ENCODE peak calls at places on chromosomes 4 and X, in ten cellular contexts. I, T, F, B, C, E, H, K, Q and P are unnamed samples.

GRCh38 chr4:66606908-66607307 is 936.6 kb upstream of the EPHA5 start:
- DNase-seq in F (no peak), C (no peak), I (no peak), T (no peak), Q (no peak), E (no peak), B (no peak), K (no peak), H (no peak), P (no peak)

GRCh38 chrX:78945186-78945912 is at the start of gene P2RY10:
- DNase-seq in B (peak), K (no peak), T (no peak), H (no peak), C (no peak), Q (no peak), F (no peak), E (peak), I (no peak), P (no peak)

GRCh38 chr4:87975466-87975865 is at the start of gene SPP1:
- DNase-seq in C (no peak), K (no peak), T (no peak), I (no peak), F (no peak), Q (no peak), B (no peak), E (no peak), H (no peak), P (no peak)

GRCh38 chrX:39848900-39849299 is 248.9 kb downstream of the BCOR start:
- DNase-seq in E (no peak), T (no peak), K (no peak), Q (no peak), H (no peak), B (no peak), I (no peak), F (no peak), C (no peak), P (no peak)

GRCh38 chrX:111095974-111096870 is at the start of gene PAK3:
- DNase-seq in H (no peak), T (no peak), I (peak), C (no peak), K (peak), E (peak), F (no peak), B (no peak), Q (peak), P (no peak)

GRCh38 chr4:69760455-69760854 is at the start of gene SULT1B1:
- DNase-seq in I (no peak), Q (no peak), H (no peak), C (no peak), B (no peak), F (no peak), T (no peak), K (peak), E (peak), P (no peak)

GRCh38 chr4:10115657-10116624 is 658 bp downstream of the WDR1 start:
- DNase-seq in E (peak), I (peak), F (peak), H (peak), T (peak), K (peak), C (peak), B (peak), Q (peak), P (peak)

GRCh38 chr4:108166441-108167315 is 2.1 kb downstream of the LEF1 start:
- DNase-seq in B (no peak), H (peak), I (no peak), E (peak), Q (no peak), K (peak), C (peak), F (no peak), T (no peak), P (no peak)

GRCh38 chr4:138209094-138209493 is 33.1 kb downstream of the SLC7A11 start:
- DNase-seq in K (no peak), H (no peak), E (no peak), T (no peak), Q (no peak), B (no peak), C (no peak), I (no peak), F (no peak), P (no peak)

GRCh38 chrX:145502670-145503069 is 255.4 kb downstream of the SPANXN1 start:
- DNase-seq in F (no peak), T (no peak), Q (no peak), E (no peak), C (no peak), H (no peak), I (no peak), K (no peak), B (no peak), P (no peak)

GRCh38 chr4:24978291-24979072 is 52.3 kb downstream of the LGI2 start:
- DNase-seq in E (no peak), K (no peak), I (no peak), F (no peak), C (no peak), Q (no peak), B (no peak), T (no peak), H (no peak), P (no peak)

GRCh38 chr4:155413451-155413850 is 36.7 kb upstream of the MAP9 start:
- DNase-seq in I (no peak), Q (no peak), H (no peak), E (no peak), T (no peak), K (no peak), B (no peak), F (no peak), C (no peak), P (no peak)

GRCh38 chrX:43735957-43736356 is 79.9 kb downstream of the MAOA start:
- DNase-seq in E (no peak), K (no peak), B (no peak), C (no peak), I (no peak), H (no peak), T (no peak), F (no peak), Q (no peak), P (no peak)

GRCh38 chr4:88489100-88489761 is 32.3 kb downstream of the HERC5 start:
- DNase-seq in I (no peak), B (no peak), Q (no peak), T (no peak), E (no peak), H (no peak), C (no peak), F (no peak), K (no peak), P (no peak)

GRCh38 chrX:6129195-6129594 is 99.5 kb downstream of the NLGN4X start:
- DNase-seq in T (no peak), C (no peak), I (no peak), H (no peak), B (no peak), Q (no peak), F (no peak), E (no peak), K (no peak), P (no peak)

GRCh38 chr4:104491396-104491821 is 3.3 kb downstream of the CXXC4 start:
- DNase-seq in I (no peak), E (peak), K (peak), T (no peak), B (no peak), C (peak), H (peak), F (no peak), Q (peak), P (no peak)

GRCh38 chr4:48909697-48910096 is 3.1 kb upstream of the OCIAD2 start:
- DNase-seq in I (no peak), E (peak), B (no peak), F (no peak), Q (no peak), K (peak), T (peak), H (no peak), C (no peak), P (no peak)

GRCh38 chr4:101685126-101685525 is 105.4 kb upstream of the BANK1 start:
- DNase-seq in Q (no peak), T (no peak), F (no peak), K (no peak), B (no peak), C (no peak), E (no peak), H (no peak), I (no peak), P (no peak)

GRCh38 chrX:40090050-40090804 is 7.5 kb downstream of the BCOR start:
- DNase-seq in F (no peak), H (peak), E (peak), T (no peak), I (no peak), K (peak), B (no peak), Q (no peak), C (peak), P (no peak)

GRCh38 chr4:139530833-139531427 is 25.1 kb downstream of the SETD7 start:
- DNase-seq in Q (no peak), H (peak), T (peak), E (peak), I (no peak), B (no peak), F (peak), K (peak), C (no peak), P (peak)

GRCh38 chrX:118560380-118560932 is 64.8 kb downstream of the DOCK11 start:
- DNase-seq in H (no peak), C (no peak), I (no peak), B (no peak), K (no peak), F (no peak), Q (no peak), E (no peak), T (no peak), P (no peak)

GRCh38 chr4:111854494-111855087 is 290.7 kb upstream of the FAM241A start:
- DNase-seq in H (peak), Q (no peak), K (no peak), F (no peak), B (no peak), I (no peak), E (peak), C (peak), T (peak), P (no peak)

GRCh38 chrX:154738013-154738738 is 12.7 kb downstream of the GAB3 start:
- DNase-seq in K (no peak), C (no peak), T (no peak), E (peak), B (no peak), Q (no peak), F (no peak), I (no peak), H (no peak), P (no peak)

GRCh38 chr4:99011910-99012309 is 16.4 kb downstream of the METAP1 start:
- DNase-seq in C (no peak), K (no peak), I (no peak), B (no peak), E (no peak), H (no peak), F (no peak), T (no peak), Q (no peak), P (no peak)

GRCh38 chr4:38315296-38315695 is 348.7 kb upstream of the KLF3 start:
- DNase-seq in T (no peak), F (no peak), K (no peak), H (no peak), I (no peak), Q (no peak), C (no peak), B (no peak), E (no peak), P (no peak)

GRCh38 chr4:26815686-26816085 is 45.0 kb upstream of the STIM2 start:
- DNase-seq in F (no peak), B (no peak), E (no peak), H (no peak), I (no peak), Q (no peak), C (no peak), K (no peak), T (no peak), P (no peak)

GRCh38 chr4:6546681-6547447 is 28.1 kb upstream of the MAN2B2 start:
- DNase-seq in T (peak), K (peak), I (no peak), B (no peak), C (peak), F (peak), Q (no peak), E (peak), H (peak), P (peak)

GRCh38 chr4:139951051-139951450 is 202.9 kb downstream of the MAML3 start:
- DNase-seq in T (no peak), Q (no peak), C (no peak), I (peak), E (no peak), H (no peak), K (no peak), B (no peak), F (no peak), P (no peak)

DNA sequence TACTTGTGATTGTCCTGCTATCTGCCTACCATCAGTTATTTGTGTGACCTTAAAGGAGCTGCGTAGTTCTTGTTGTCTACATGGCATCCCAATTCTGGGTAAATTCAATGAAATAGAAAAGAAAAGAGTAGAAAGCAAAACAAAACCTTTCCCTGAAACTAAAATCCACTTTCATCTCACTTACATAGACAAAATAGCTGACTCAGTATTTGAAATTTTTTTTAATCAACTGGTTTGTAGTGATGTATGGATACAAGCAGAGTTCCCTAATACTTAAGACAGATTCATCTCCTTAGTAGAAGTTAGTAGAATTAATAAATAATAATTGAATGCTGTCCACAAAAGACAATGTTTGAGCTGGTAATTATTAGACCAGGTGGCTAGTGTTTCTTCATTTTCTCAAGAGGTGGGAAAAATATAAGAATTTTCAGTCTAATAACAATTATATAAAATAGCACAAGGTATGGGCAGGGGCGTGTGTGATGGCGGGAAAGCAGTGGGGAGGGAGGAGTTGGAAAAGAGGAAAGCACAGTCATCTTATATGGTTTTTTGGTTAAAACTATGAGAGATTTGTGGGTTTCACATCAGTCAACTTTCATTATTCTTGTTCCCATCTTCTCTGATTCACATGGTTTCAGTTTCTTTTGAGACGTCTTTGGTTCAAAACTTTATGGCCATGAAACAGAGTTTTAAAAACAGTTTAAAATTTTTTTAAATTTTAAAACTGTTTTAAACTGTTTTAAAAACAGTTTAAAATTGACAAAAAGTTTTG is 275.2 kb downstream of the SPRY1 start:
- DNase-seq in C (no peak), B (peak), I (no peak), K (no peak), E (no peak), F (peak), T (no peak), Q (no peak), H (no peak), P (no peak)
- TF ChIP-seq POLR2A in C (no peak), B (no peak), I (no peak), K (no peak), E (no peak), F (no peak), T (no peak), Q (no peak), H (no peak), P (no peak)

GRCh38 chrX:21440911-21441310 is 66.7 kb downstream of the CNKSR2 start:
- DNase-seq in H (no peak), I (no peak), K (no peak), B (no peak), Q (no peak), T (no peak), F (no peak), E (no peak), C (no peak), P (no peak)

GRCh38 chrX:21438792-21439191 is 64.6 kb downstream of the CNKSR2 start:
- DNase-seq in E (no peak), K (no peak), H (no peak), B (peak), I (no peak), Q (no peak), F (no peak), C (no peak), T (no peak), P (no peak)
- TF ChIP-seq POLR2AphosphoS5 in E (no peak), K (no peak), H (no peak), B (no peak), I (no peak), Q (no peak), F (no peak), C (no peak), T (no peak), P (no peak)

GRCh38 chrX:1261285-1261684 is 7.3 kb upstream of the CSF2RA start:
- DNase-seq in H (no peak), Q (no peak), E (no peak), I (no peak), C (no peak), K (no peak), B (no peak), F (no peak), T (no peak), P (no peak)
- TF ChIP-seq POLR2A in H (no peak), Q (no peak), E (no peak), I (no peak), C (no peak), K (no peak), B (no peak), F (no peak), T (no peak), P (no peak)

GRCh38 chrX:134171661-134172587 is 65.1 kb upstream of the CCDC160 start:
- DNase-seq in C (peak), B (no peak), F (no peak), I (no peak), K (peak), T (no peak), Q (no peak), E (no peak), H (no peak), P (no peak)

GRCh38 chrX:134174859-134175258 is 62.1 kb upstream of the CCDC160 start:
- DNase-seq in E (no peak), T (no peak), B (no peak), C (no peak), F (no peak), Q (no peak), H (no peak), I (no peak), K (no peak), P (no peak)

GRCh38 chrX:134172588-134173259 is 64.3 kb upstream of the CCDC160 start:
- DNase-seq in I (no peak), H (no peak), Q (no peak), C (peak), F (no peak), K (peak), B (no peak), E (peak), T (no peak), P (no peak)

GRCh38 chrX:134174273-134174660 is 62.7 kb upstream of the CCDC160 start:
- DNase-seq in K (no peak), B (no peak), H (no peak), I (no peak), C (no peak), Q (no peak), T (no peak), E (no peak), F (no peak), P (no peak)

GRCh38 chrX:134173541-134174272 is 63.3 kb upstream of the CCDC160 start:
- DNase-seq in E (no peak), Q (no peak), B (no peak), C (no peak), F (no peak), K (no peak), H (no peak), T (no peak), I (no peak), P (no peak)
- TF ChIP-seq POLR2AphosphoS5 in E (no peak), Q (no peak), B (no peak), C (no peak), F (no peak), K (no peak), H (no peak), T (no peak), I (no peak), P (no peak)

DNA sequence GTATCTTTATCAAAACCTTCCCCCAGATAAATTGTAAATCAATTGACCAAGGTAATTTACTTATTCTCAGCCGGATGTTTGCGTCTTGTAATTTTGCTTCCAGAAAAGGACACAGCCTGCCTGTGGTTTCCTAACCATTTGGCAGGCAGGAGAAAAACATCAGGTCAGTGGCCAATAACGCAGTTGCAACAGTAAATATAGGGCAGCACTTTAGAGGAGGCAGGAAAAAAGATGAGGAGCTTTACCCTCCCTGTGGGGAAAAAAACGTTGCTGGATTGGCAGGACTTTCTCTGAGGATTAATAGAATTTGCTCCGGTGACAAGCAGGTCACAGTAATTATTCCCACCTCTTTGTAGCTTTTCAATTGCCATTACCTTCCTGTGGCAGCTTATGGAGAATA is 2618.1 kb downstream of the ARAP2 start:
- DNase-seq in Q (no peak), I (no peak), T (no peak), F (no peak), H (no peak), K (no peak), C (no peak), E (no peak), B (no peak), P (no peak)
- TF ChIP-seq POLR2A in Q (no peak), I (no peak), T (no peak), F (no peak), H (no peak), K (no peak), C (no peak), E (no peak), B (no peak), P (no peak)

GRCh38 chr4:55435136-55435535 is 39.4 kb downstream of the TMEM165 start:
- DNase-seq in E (no peak), H (no peak), I (no peak), B (peak), Q (no peak), F (no peak), K (no peak), C (no peak), T (no peak), P (no peak)
- TF ChIP-seq POLR2AphosphoS5 in E (no peak), H (no peak), I (no peak), B (no peak), Q (no peak), F (no peak), K (no peak), C (no peak), T (no peak), P (no peak)

GRCh38 chr4:34182346-34182745 is 2062.0 kb downstream of the ARAP2 start:
- DNase-seq in B (no peak), E (no peak), Q (no peak), T (no peak), F (no peak), I (no peak), K (no peak), H (no peak), C (no peak), P (no peak)

GRCh38 chr4:34178476-34178875 is 2065.8 kb downstream of the ARAP2 start:
- DNase-seq in F (no peak), K (no peak), Q (no peak), T (no peak), C (no peak), H (no peak), B (no peak), I (no peak), E (no peak), P (no peak)

GRCh38 chr4:34183916-34184315 is 2060.4 kb downstream of the ARAP2 start:
- DNase-seq in H (no peak), E (no peak), K (no peak), F (no peak), B (no peak), T (no peak), C (no peak), I (no peak), Q (no peak), P (no peak)

GRCh38 chr4:34181891-34182290 is 2062.4 kb downstream of the ARAP2 start:
- DNase-seq in H (no peak), T (peak), C (no peak), K (no peak), F (no peak), Q (no peak), E (no peak), I (no peak), B (no peak), P (no peak)

DNA sequence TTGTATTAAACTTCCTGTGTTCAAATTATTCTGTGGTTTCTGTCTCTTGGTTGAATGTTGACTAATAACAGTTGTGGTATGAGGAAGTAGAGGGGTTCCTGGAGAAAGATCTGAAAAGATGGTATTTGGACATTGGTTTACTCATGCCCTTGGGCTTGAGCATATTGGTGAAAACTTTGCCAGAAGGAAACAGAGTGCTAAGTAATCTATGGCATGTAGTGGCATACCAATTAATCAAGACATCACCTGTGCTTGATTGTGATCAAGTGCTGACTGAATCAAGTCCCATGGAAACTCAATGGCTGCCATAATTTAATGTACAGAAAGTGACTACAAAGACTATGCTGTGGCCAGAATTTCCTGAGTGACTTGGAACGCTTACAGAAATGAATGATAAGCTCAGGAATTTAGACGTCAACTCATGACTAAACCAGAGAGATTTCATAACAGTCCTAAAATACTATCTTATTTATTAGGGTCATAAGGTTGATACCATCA is 2063.0 kb downstream of the ARAP2 start:
- DNase-seq in E (no peak), T (peak), Q (no peak), C (no peak), K (no peak), I (no peak), H (no peak), F (no peak), B (no peak), P (no peak)
- TF ChIP-seq POLR2A in E (no peak), T (no peak), Q (no peak), C (no peak), K (no peak), I (no peak), H (no peak), F (no peak), B (no peak), P (no peak)

GRCh38 chr4:154014401-154015105 is 225.7 kb upstream of the SFRP2 start:
- DNase-seq in B (no peak), T (no peak), K (no peak), H (no peak), E (no peak), F (no peak), C (no peak), I (no peak), Q (no peak), P (no peak)
- TF ChIP-seq POLR2AphosphoS5 in B (no peak), T (no peak), K (no peak), H (no peak), E (no peak), F (no peak), C (no peak), I (no peak), Q (no peak), P (no peak)